ENCODE peak calls at places on chromosomes 1 and 21, in seven cellular contexts. U, N, E, C, B, L and P are unnamed samples.

GRCh38 chr1:235052067-235053008 is 76.3 kb downstream of the TOMM20 start:
- DNase-seq in N (no peak), B (no peak), U (no peak), E (no peak), L (no peak), C (no peak), P (no peak)

GRCh38 chr1:247576514-247576913 is 11.6 kb upstream of the OR2G2 start:
- DNase-seq in N (peak), U (no peak), B (no peak), L (no peak), E (peak), C (no peak), P (no peak)

GRCh38 chr1:187627516-187627915 is 798.8 kb downstream of the PLA2G4A start:
- DNase-seq in C (no peak), U (no peak), E (no peak), B (no peak), N (no peak), L (no peak), P (no peak)

GRCh38 chr21:46161800-46162592 is 6.6 kb upstream of the FTCD start:
- DNase-seq in C (no peak), E (no peak), L (no peak), B (no peak), U (no peak), N (no peak), P (no peak)

GRCh38 chr1:15347182-15347581 is 62.5 kb upstream of the EFHD2 start:
- DNase-seq in U (no peak), L (no peak), B (no peak), E (no peak), N (no peak), C (no peak), P (no peak)

GRCh38 chr21:42097860-42098259 is 26.7 kb downstream of the UMODL1 start:
- DNase-seq in L (no peak), N (no peak), C (no peak), E (peak), B (peak), U (no peak), P (no peak)

GRCh38 chr1:119947468-119947867 is 51.2 kb upstream of the ADAM30 start:
- DNase-seq in U (no peak), N (no peak), C (no peak), B (peak), E (no peak), L (no peak), P (no peak)

GRCh38 chr1:155304558-155305063 is 3.4 kb upstream of the PKLR start:
- DNase-seq in C (no peak), N (no peak), E (no peak), L (no peak), B (no peak), U (no peak), P (no peak)

GRCh38 chr1:232404227-232404626 is 225.7 kb downstream of the SIPA1L2 start:
- DNase-seq in B (no peak), N (no peak), L (no peak), C (no peak), E (no peak), U (no peak), P (no peak)

GRCh38 chr1:53267761-53268160 is 29.4 kb upstream of the MAGOH start:
- DNase-seq in L (no peak), U (no peak), E (no peak), C (no peak), B (no peak), N (no peak), P (no peak)

GRCh38 chr1:230548357-230548756 is 93.9 kb upstream of the COG2 start:
- DNase-seq in L (no peak), B (no peak), E (peak), N (peak), C (no peak), U (no peak), P (peak)

GRCh38 chr1:190453550-190453949 is 24.1 kb downstream of the BRINP3 start:
- DNase-seq in L (no peak), N (no peak), B (no peak), U (no peak), C (no peak), E (no peak), P (no peak)

GRCh38 chr1:100868364-100868995 is 26.2 kb downstream of the EXTL2 start:
- DNase-seq in N (no peak), L (no peak), B (no peak), U (no peak), C (no peak), E (peak), P (no peak)

GRCh38 chr21:30408782-30409494 is 13.1 kb downstream of the KRTAP13-1 start:
- DNase-seq in N (peak), L (no peak), U (no peak), C (no peak), B (no peak), E (peak), P (no peak)

GRCh38 chr1:98325646-98326441 is 335.7 kb upstream of the SNX7 start:
- DNase-seq in B (peak), U (no peak), L (no peak), E (no peak), N (no peak), C (no peak), P (no peak)

GRCh38 chr1:47340227-47340626 is 6.6 kb downstream of the CMPK1 start:
- DNase-seq in C (no peak), B (peak), L (no peak), N (no peak), U (no peak), E (no peak), P (no peak)

GRCh38 chr1:243447844-243448243 is 192.0 kb downstream of the SDCCAG8 start:
- DNase-seq in L (no peak), B (no peak), C (no peak), N (no peak), U (no peak), E (no peak), P (no peak)

GRCh38 chr21:38988211-38989096 is 182.7 kb downstream of the ETS2 start:
- DNase-seq in L (no peak), C (no peak), B (no peak), E (peak), N (no peak), U (no peak), P (no peak)

GRCh38 chr1:239112536-239112935 is 273.8 kb upstream of the CHRM3 start:
- DNase-seq in E (peak), C (no peak), L (no peak), B (no peak), U (no peak), N (peak), P (no peak)

GRCh38 chr1:18794561-18794960 is 64.9 kb downstream of the TAS1R2 start:
- DNase-seq in C (no peak), B (no peak), L (no peak), E (no peak), N (no peak), U (no peak), P (no peak)

GRCh38 chr1:2853711-2854110 is 52.2 kb upstream of the TTC34 start:
- DNase-seq in E (no peak), L (no peak), N (no peak), U (no peak), C (no peak), B (no peak), P (no peak)

GRCh38 chr1:14173598-14173997 is 424.9 kb upstream of the KAZN start:
- DNase-seq in B (no peak), N (no peak), L (no peak), U (no peak), C (no peak), E (no peak), P (no peak)

GRCh38 chr1:173208146-173208545 is 1.0 kb upstream of the TNFSF4 start:
- DNase-seq in B (no peak), E (no peak), L (no peak), N (no peak), U (no peak), C (no peak), P (no peak)

GRCh38 chr1:30895942-30896660 is 12.5 kb downstream of the SDC3 start:
- DNase-seq in B (no peak), N (no peak), C (no peak), E (no peak), U (no peak), L (no peak), P (no peak)